ENCODE peak calls at places on chromosomes 5 and 9, in five cellular contexts. G, I, S, Q and R are unnamed samples.

GRCh38 chr9:115946530-115946929 is 207.1 kb upstream of the PAPPA start:
- DNase-seq in G (no peak), I (no peak), S (peak; percentile 35), Q (peak; percentile 80), R (no peak)

GRCh38 chr9:137383453-137384115 is 39.4 kb downstream of the EXD3 start:
- DNase-seq in G (no peak), I (no peak), S (no peak), Q (peak; percentile 31), R (no peak)

GRCh38 chr9:123246534-123246933 is 21.9 kb downstream of the STRBP start:
- DNase-seq in G (no peak), I (no peak), S (peak; percentile 44), Q (peak; percentile 8), R (no peak)

GRCh38 chr5:103621548-103621930 is 59.0 kb upstream of the NUDT12 start:
- DNase-seq in G (no peak), I (no peak), S (peak; percentile 65), Q (no peak), R (no peak)

GRCh38 chr5:124036786-124037185 is 524.8 kb downstream of the CSNK1G3 start:
- DNase-seq in G (no peak), I (no peak), S (no peak), Q (no peak), R (no peak)

GRCh38 chr5:135215617-135215995 is 181.6 kb upstream of the PITX1 start:
- DNase-seq in G (no peak), I (no peak), S (no peak), Q (no peak), R (no peak)

GRCh38 chr9:20199111-20199510 is 410.3 kb upstream of the SLC24A2 start:
- DNase-seq in G (no peak), I (no peak), S (no peak), Q (no peak), R (no peak)

GRCh38 chr5:137566118-137566541 is 67.0 kb upstream of the SPOCK1 start:
- DNase-seq in G (no peak), I (no peak), S (no peak), Q (no peak), R (no peak)

GRCh38 chr9:79015951-79016350 is 555.8 kb upstream of the TLE4 start:
- DNase-seq in G (no peak), I (no peak), S (no peak), Q (no peak), R (no peak)

GRCh38 chr5:39948867-39949468 is 524.2 kb upstream of the DAB2 start:
- DNase-seq in G (peak; percentile 28), I (peak; percentile 61), S (peak; percentile 90), Q (peak; percentile 82), R (peak; percentile 88)